ENCODE peak calls at places on chromosomes 4 and X, in five cellular contexts. T is mammary epithelial cell, Y is hepatocyte, S is PC-9, L is PC-3. Q is an unnamed sample.

GRCh38 chrX:107712231-107713204 is 63.1 kb downstream of the TSC22D3 start:
- DNase-seq in L (no peak), Y (peak), T (peak), S (no peak), Q (peak)

GRCh38 chr4:157043131-157043530 is 32.8 kb upstream of the GLRB start:
- DNase-seq in L (peak), Y (peak), T (peak), S (no peak), Q (peak)

GRCh38 chr4:25919676-25920075 is 5.7 kb downstream of the SMIM20 start:
- DNase-seq in L (no peak), Y (peak), S (peak), T (no peak), Q (no peak)

GRCh38 chr4:128853741-128854140 is 44.2 kb downstream of the JADE1 start:
- DNase-seq in S (no peak), L (no peak), T (no peak), Y (no peak), Q (peak)

GRCh38 chr4:129278868-129279267 is 182.9 kb downstream of the C4orf33 start:
- DNase-seq in L (no peak), Y (no peak), S (no peak), T (no peak), Q (no peak)

GRCh38 chr4:94419956-94420355 is 31.8 kb upstream of the PDLIM5 start:
- DNase-seq in Y (peak), L (peak), S (peak), T (peak), Q (peak)

GRCh38 chrX:110421499-110422455 is 63.1 kb downstream of the RTL9 start:
- DNase-seq in L (no peak), T (peak), S (no peak), Y (no peak), Q (no peak)

GRCh38 chr4:31917334-31917733 is 1197.2 kb downstream of the PCDH7 start:
- DNase-seq in Y (no peak), S (no peak), L (no peak), T (peak), Q (no peak)

GRCh38 chr4:185004562-185005208 is 13.6 kb upstream of the HELT start:
- DNase-seq in L (no peak), T (no peak), Y (no peak), S (no peak), Q (no peak)

GRCh38 chrX:10769165-10769564 is 148.8 kb upstream of the MID1 start:
- DNase-seq in S (no peak), L (peak), T (peak), Y (peak), Q (peak)

GRCh38 chr4:79331126-79331876 is 5.4 kb upstream of the NAA11 start:
- DNase-seq in Y (peak), S (no peak), L (peak), T (no peak), Q (no peak)

GRCh38 chr4:188178276-188178675 is 39.0 kb downstream of the TRIML1 start:
- DNase-seq in T (peak), L (peak), S (peak), Y (no peak), Q (no peak)

GRCh38 chr4:155033604-155034003 is 174.8 kb upstream of the NPY2R start:
- DNase-seq in Y (no peak), T (no peak), S (no peak), L (no peak), Q (no peak)

GRCh38 chr4:18401435-18401834 is 379.9 kb upstream of the LCORL start:
- DNase-seq in Y (peak), L (no peak), T (no peak), S (no peak), Q (no peak)

GRCh38 chr4:185700048-185700447 is 111.9 kb downstream of the SORBS2 start:
- DNase-seq in T (peak), Y (no peak), L (peak), S (no peak), Q (peak)

GRCh38 chr4:15344041-15344440 is 83.8 kb upstream of the C1QTNF7 start:
- DNase-seq in S (no peak), T (peak), Y (no peak), L (no peak), Q (peak)

GRCh38 chr4:53455766-53456165 is 78.3 kb downstream of the FIP1L1 start:
- DNase-seq in T (no peak), L (peak), Y (peak), S (no peak), Q (no peak)

GRCh38 chrX:39875834-39876625 is 221.7 kb downstream of the BCOR start:
- DNase-seq in L (no peak), T (peak), Y (no peak), S (no peak), Q (no peak)

GRCh38 chrX:119690921-119691716 is 1.8 kb downstream of the SEPTIN6 start:
- DNase-seq in S (no peak), Y (peak), L (no peak), T (peak), Q (peak)

DNA sequence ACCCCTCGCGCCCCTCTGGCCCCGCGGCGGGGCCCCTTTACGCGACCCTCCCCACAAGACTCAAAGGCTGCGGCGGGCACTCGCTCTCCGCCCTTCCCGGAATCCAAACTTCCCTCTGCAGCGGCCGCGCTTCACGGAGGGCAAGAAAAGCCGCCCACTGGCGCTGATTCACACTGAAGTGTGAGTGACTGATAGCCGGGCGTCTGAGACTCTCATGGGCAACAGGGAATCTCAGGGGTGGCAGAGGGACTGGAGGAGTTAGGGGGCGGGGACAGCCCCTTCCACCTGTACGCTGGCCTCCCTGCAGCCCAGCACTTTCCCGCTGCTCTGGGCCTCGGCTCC is 664 bp downstream of the SH3BP2 start:
- DNase-seq in T (no peak), L (peak), Y (peak), S (no peak), Q (peak)
- TF ChIP-seq EZH2 in T (no peak), L (no peak), Y (no peak), S (no peak), Q (no peak)

GRCh38 chrX:140766024-140766611 is 56.6 kb downstream of the LINC00632 start:
- DNase-seq in L (peak), S (peak), T (peak), Y (peak), Q (peak)
- TF ChIP-seq EZH2 in L (no peak), S (no peak), T (no peak), Y (no peak), Q (no peak)

GRCh38 chr4:152536545-152537182 is 772 bp upstream of the FBXW7 start:
- DNase-seq in S (peak), T (peak), Y (peak), L (peak), Q (peak)
- TF ChIP-seq EZH2 in S (no peak), T (no peak), Y (no peak), L (no peak), Q (no peak)

GRCh38 chr4:4857809-4858508 is 1.5 kb upstream of the MSX1 start:
- DNase-seq in L (no peak), S (no peak), T (no peak), Y (no peak), Q (no peak)
- TF ChIP-seq EZH2 in L (no peak), S (no peak), T (no peak), Y (peak), Q (no peak)

GRCh38 chrX:11968991-11969390 is 169.3 kb upstream of the FRMPD4 start:
- DNase-seq in L (peak), Y (no peak), S (no peak), T (no peak), Q (no peak)
- TF ChIP-seq EZH2 in L (no peak), Y (no peak), S (no peak), T (no peak), Q (no peak)

GRCh38 chr4:84497835-84498202 is 1.3 kb downstream of the NKX6-1 start:
- DNase-seq in Y (no peak), L (no peak), S (no peak), T (no peak), Q (no peak)
- TF ChIP-seq EZH2 in Y (no peak), L (no peak), S (no peak), T (no peak), Q (no peak)

GRCh38 chr4:135184715-135185114 is 983.1 kb upstream of the PABPC4L start:
- DNase-seq in S (no peak), L (no peak), T (no peak), Y (no peak), Q (no peak)

GRCh38 chr4:135186002-135186401 is 984.4 kb upstream of the PABPC4L start:
- DNase-seq in T (no peak), Y (no peak), L (no peak), S (no peak), Q (no peak)

DNA sequence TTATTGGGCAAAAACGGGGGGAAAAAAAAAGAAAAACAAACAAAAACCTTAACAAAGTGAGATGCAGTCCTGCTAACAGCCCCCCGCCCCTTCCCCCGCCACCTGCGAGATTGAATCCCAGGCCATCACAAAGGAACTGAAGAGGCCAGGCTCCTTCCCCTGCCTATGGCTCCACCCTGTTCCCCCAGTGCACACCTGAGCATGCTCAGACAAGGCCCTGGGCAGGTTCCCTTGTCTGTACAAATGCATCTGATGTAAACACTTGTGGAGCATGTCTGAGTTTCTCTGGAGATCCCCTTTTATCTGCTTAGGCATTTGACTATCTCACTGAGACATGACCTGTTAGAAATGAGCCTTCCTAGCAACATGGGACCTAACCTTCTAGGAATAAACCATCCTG is 983.7 kb upstream of the PABPC4L start:
- DNase-seq in L (no peak), S (no peak), T (no peak), Y (no peak), Q (no peak)
- TF ChIP-seq EZH2 in L (no peak), S (no peak), T (no peak), Y (no peak), Q (no peak)

GRCh38 chrX:25011589-25012432 is 4.0 kb downstream of the ARX start:
- DNase-seq in S (no peak), L (no peak), Y (no peak), T (no peak), Q (no peak)
- TF ChIP-seq EZH2 in S (no peak), L (no peak), Y (peak), T (peak), Q (no peak)

DNA sequence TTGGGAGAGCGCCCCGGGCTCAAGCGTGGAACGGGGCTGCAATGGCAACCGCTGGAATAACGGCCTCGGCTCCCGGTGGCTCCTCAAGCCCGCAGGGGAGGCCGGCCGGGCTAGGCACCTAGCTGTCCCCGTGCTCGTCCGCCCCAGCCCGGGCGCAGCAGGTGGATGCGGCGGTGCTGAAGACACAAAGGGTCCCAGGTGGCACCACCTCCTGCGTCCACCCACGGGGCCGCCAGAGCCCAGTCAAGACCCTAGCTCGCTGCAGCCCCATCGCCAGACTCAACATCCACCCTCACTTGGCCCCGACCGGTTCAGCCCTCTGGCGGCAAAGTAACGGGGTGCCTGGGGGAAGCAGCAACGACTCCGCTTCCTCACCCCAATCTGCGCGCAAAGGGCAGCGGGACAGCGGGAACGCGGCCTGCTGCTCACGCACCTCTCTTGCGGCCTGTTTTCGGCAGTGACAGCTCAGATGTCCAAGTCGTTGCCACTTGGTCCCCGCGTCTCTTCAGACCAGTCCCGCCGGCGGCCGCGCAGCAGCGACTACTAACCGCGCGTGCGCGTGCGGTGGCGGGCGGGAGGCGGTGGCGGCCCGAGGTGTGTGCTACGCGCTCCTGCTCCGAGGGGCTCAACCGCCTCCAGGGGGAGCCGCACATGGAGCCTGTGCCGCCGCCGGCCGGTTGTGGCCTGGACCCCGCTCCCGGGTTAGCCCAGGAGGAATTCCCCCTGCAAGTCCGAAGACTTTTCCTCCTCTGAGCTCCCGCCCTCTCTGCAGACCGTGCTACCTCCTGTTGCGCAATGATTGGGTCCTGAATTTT is at the start of gene CLGN:
- DNase-seq in Y (peak), T (peak), S (no peak), L (peak), Q (peak)
- TF ChIP-seq EZH2 in Y (no peak), T (peak), S (no peak), L (no peak), Q (no peak)

Q was measured in GM23248.